ENCODE peak calls at places on chromosomes 6 and 20, in seven cellular contexts. A, P, B, C, Y, D and V are unnamed samples.

GRCh38 chr20:32037929-32038328 is 14.1 kb upstream of the HCK start:
- DNase-seq in C (no peak), Y (no peak), A (no peak), D (no peak), B (no peak), P (no peak), V (no peak)

GRCh38 chr20:10476319-10476724 is 41.2 kb downstream of the SLX4IP start:
- DNase-seq in A (no peak), B (no peak), C (peak; percentile 49), Y (no peak), D (no peak), P (no peak), V (no peak)

GRCh38 chr20:15900443-15900842 is 672.8 kb downstream of the KIF16B start:
- DNase-seq in A (no peak), B (no peak), D (no peak), P (no peak), C (no peak), Y (no peak), V (no peak)

GRCh38 chr6:16278048-16278724 is 39.8 kb downstream of the GMPR start:
- DNase-seq in B (no peak), Y (no peak), P (no peak), C (no peak), D (no peak), A (peak; percentile 7), V (no peak)

GRCh38 chr20:13009682-13010406 is 1.1 kb downstream of the SPTLC3 start:
- DNase-seq in D (no peak), C (no peak), P (peak; percentile 63), A (no peak), Y (peak; percentile 71), B (peak; percentile 17), V (peak; percentile 3)

GRCh38 chr6:36025260-36025931 is 955 bp upstream of the SLC26A8 start:
- DNase-seq in B (no peak), C (peak; percentile 67), Y (peak; percentile 85), P (no peak), A (no peak), D (no peak), V (no peak)

GRCh38 chr6:132675002-132675401 is 16.0 kb upstream of the TAAR1 start:
- DNase-seq in A (no peak), D (no peak), Y (no peak), B (no peak), C (no peak), P (no peak), V (no peak)

GRCh38 chr20:4086771-4087677 is 71.7 kb upstream of the RNF24 start:
- DNase-seq in A (no peak), D (no peak), B (no peak), P (no peak), Y (no peak), C (no peak), V (no peak)

GRCh38 chr20:55253765-55254164 is 751.6 kb downstream of the CBLN4 start:
- DNase-seq in B (no peak), C (no peak), P (no peak), Y (no peak), D (no peak), A (no peak), V (no peak)

GRCh38 chr6:150175611-150176151 is 32.8 kb downstream of the PPP1R14C start:
- DNase-seq in B (no peak), D (no peak), Y (no peak), C (no peak), A (no peak), P (no peak), V (no peak)

GRCh38 chr6:150176659-150177058 is 33.8 kb downstream of the PPP1R14C start:
- DNase-seq in P (no peak), A (no peak), B (no peak), C (no peak), D (no peak), Y (no peak), V (no peak)

GRCh38 chr6:150177260-150178246 is 34.7 kb downstream of the PPP1R14C start:
- DNase-seq in A (no peak), P (peak; percentile 28), C (no peak), Y (no peak), B (no peak), D (no peak), V (no peak)

GRCh38 chr6:150179030-150179429 is 36.2 kb downstream of the PPP1R14C start:
- DNase-seq in A (no peak), B (no peak), P (no peak), C (no peak), D (no peak), Y (no peak), V (no peak)

GRCh38 chr6:150176152-150176551 is 33.3 kb downstream of the PPP1R14C start:
- DNase-seq in A (no peak), B (no peak), P (no peak), C (no peak), D (no peak), Y (no peak), V (no peak)
- TF ChIP-seq POLR2A in A (no peak), B (no peak), P (no peak), C (no peak), D (no peak), Y (no peak), V (no peak)

DNA sequence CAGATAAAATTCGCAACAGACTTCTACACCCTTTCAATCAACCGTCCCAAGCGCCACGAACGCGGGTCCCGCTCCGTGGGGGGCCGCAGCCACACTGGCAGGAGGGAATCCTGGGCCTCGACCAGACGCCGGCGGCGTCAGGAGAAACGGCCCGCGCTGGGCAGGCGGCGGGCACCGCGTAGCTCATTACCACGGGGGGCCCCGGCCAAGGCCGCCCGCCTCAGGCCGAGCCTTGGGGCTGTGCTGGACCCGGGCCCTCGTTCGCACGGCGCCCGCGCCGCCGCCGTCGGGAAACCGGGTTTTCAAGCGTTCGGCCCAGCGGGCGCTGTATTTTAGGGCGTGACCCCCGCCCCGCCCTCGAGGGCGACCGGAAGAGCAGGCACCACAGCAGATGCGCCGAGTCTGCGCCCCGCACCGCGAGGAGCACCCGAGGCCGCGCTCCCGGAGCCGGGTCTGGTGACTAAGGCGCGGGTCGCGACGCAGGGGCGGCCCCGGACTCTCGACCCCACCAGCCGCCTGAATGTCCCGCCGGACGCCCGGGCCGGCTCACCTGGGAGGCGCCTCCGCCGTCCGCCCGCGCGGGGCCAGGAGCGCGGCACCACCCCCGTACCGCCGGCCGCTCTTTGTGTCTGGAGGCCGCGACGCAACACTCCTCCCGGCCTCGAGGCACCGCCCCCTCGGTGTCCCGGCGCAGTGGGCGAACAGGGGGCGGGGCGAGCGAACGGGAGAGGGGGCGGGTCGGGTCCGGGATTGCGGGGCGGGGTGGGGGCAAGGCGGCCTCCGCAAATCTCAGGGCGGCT is at the start of gene NINL:
- DNase-seq in B (peak; percentile 55), D (peak; percentile 80), A (no peak), Y (peak; percentile 67), C (peak; percentile 16), P (peak; percentile 82), V (peak; percentile 32)
- TF ChIP-seq POLR2AphosphoS5 in B (no peak), D (peak; percentile 90), A (peak; percentile 78), Y (peak; percentile 87), C (no peak), P (peak; percentile 81), V (no peak)

DNA sequence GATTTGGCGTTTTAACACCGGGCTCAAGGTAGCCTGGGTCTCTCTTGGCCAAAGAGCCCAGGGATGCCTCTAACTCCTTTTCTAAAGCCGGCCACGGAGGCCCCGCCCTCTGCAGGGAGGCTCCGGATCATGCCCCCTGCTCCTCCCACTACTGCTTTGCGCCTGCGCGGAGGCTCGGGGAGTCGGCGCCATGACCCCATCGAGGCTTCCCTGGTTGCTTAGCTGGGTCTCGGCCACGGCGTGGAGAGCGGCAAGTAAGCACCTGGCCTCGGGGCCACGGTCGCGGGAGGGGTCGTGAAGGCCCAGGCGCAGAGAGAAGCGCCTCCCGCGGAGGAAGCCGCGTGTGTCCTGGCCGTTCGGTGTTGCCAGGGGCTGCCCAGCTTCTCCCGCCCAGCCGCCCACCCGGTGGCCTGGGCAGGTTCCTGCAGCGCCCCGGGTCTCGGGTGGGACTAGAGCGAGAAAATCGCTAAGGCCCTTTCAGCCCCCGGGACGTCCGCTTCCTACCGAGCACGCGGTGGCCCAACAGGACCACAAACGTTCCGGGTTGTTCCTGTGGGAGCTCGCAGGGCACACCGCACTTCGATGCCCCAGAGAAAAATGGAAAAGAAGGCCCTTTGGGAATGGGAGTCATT is at the start of gene SDHAF4:
- DNase-seq in C (peak; percentile 96), B (peak; percentile 87), P (peak; percentile 86), A (peak; percentile 63), D (peak; percentile 98), Y (peak; percentile 90), V (peak; percentile 84)
- TF ChIP-seq POLR2A in C (peak; percentile 95), B (peak; percentile 82), P (peak; percentile 97), A (peak; percentile 93), D (peak; percentile 24), Y (peak; percentile 93), V (peak; percentile 93)

GRCh38 chr6:63236398-63236817 is 25.1 kb downstream of the FKBP1C start:
- DNase-seq in P (no peak), C (no peak), B (no peak), D (no peak), Y (no peak), A (no peak), V (no peak)
- TF ChIP-seq POLR2AphosphoS5 in P (no peak), C (no peak), B (no peak), D (no peak), Y (no peak), A (no peak), V (no peak)

GRCh38 chr6:168695701-168696100 is 254.7 kb downstream of the SMOC2 start:
- DNase-seq in P (no peak), A (no peak), B (no peak), C (no peak), Y (no peak), D (no peak), V (no peak)
- TF ChIP-seq POLR2A in P (no peak), A (no peak), B (no peak), C (no peak), Y (no peak), D (no peak), V (no peak)